ENCODE peak calls at places on chromosomes 7 and 10, in eight cellular contexts. One of them, this sample, is unnamed.

GRCh38 chr10:121596668-121597503 is 1.4 kb downstream of the FGFR2 start:
- DNase-seq in CD14-positive monocyte: no peak
- DNase-seq in tibial artery: peak
- DNase-seq in K562: no peak
- DNase-seq in osteocyte: no peak
- DNase-seq in NCI-H2081: no peak
- DNase-seq in AG08395: peak
- DNase-seq in neural progenitor cell: peak
- DNase-seq in this sample: peak

GRCh38 chr7:66047426-66047825 is 28.2 kb upstream of the ASL start:
- DNase-seq in AG08395: peak
- DNase-seq in CD14-positive monocyte: no peak
- DNase-seq in neural progenitor cell: no peak
- DNase-seq in tibial artery: no peak
- DNase-seq in osteocyte: no peak
- DNase-seq in NCI-H2081: no peak
- DNase-seq in K562: no peak
- DNase-seq in this sample: no peak

GRCh38 chr10:42960491-42961155 is 116.2 kb upstream of the RET start:
- DNase-seq in NCI-H2081: no peak
- DNase-seq in K562: no peak
- DNase-seq in neural progenitor cell: no peak
- DNase-seq in CD14-positive monocyte: no peak
- DNase-seq in osteocyte: peak
- DNase-seq in tibial artery: no peak
- DNase-seq in AG08395: peak
- DNase-seq in this sample: no peak

GRCh38 chr10:3758491-3758970 is 26.5 kb downstream of the KLF6 start:
- DNase-seq in AG08395: no peak
- DNase-seq in neural progenitor cell: no peak
- DNase-seq in K562: no peak
- DNase-seq in osteocyte: peak
- DNase-seq in CD14-positive monocyte: no peak
- DNase-seq in NCI-H2081: no peak
- DNase-seq in tibial artery: no peak
- DNase-seq in this sample: no peak

GRCh38 chr10:99926925-99927718 is 82.6 kb downstream of the DNMBP start:
- DNase-seq in AG08395: peak
- DNase-seq in CD14-positive monocyte: no peak
- DNase-seq in K562: no peak
- DNase-seq in tibial artery: peak
- DNase-seq in osteocyte: no peak
- DNase-seq in NCI-H2081: no peak
- DNase-seq in neural progenitor cell: no peak
- DNase-seq in this sample: no peak

GRCh38 chr10:99432047-99432446 is 1.6 kb upstream of the GOT1 start:
- DNase-seq in neural progenitor cell: no peak
- DNase-seq in NCI-H2081: no peak
- DNase-seq in tibial artery: no peak
- DNase-seq in CD14-positive monocyte: no peak
- DNase-seq in AG08395: no peak
- DNase-seq in K562: no peak
- DNase-seq in osteocyte: no peak
- DNase-seq in this sample: no peak

GRCh38 chr10:111087331-111087756 is 10.5 kb downstream of the ADRA2A start:
- DNase-seq in tibial artery: no peak
- DNase-seq in neural progenitor cell: no peak
- DNase-seq in CD14-positive monocyte: no peak
- DNase-seq in K562: no peak
- DNase-seq in NCI-H2081: no peak
- DNase-seq in AG08395: no peak
- DNase-seq in osteocyte: peak
- DNase-seq in this sample: no peak

GRCh38 chr10:103645141-103646054 is 151.9 kb downstream of the NEURL1 start:
- DNase-seq in osteocyte: no peak
- DNase-seq in NCI-H2081: no peak
- DNase-seq in tibial artery: peak
- DNase-seq in CD14-positive monocyte: peak
- DNase-seq in K562: no peak
- DNase-seq in AG08395: peak
- DNase-seq in neural progenitor cell: no peak
- DNase-seq in this sample: no peak

This sample was measured in chondrocyte.